ENCODE peak calls at places on chromosomes 3 and 15, in four cellular contexts. One of them, this sample, is unnamed.

GRCh38 chr15:38072507-38073277 is 138.3 kb downstream of the TMCO5A start:
- DNase-seq in activated CD4-positive, alpha-beta T cell treated with anti-CD3 and anti-CD28 coated beads for 4 hours: no peak
- DNase-seq in iPS DF 6.9: peak; percentile 50
- DNase-seq in PC-3: peak; percentile 82
- DNase-seq in this sample: peak; percentile 82

GRCh38 chr3:196163687-196164493 is 47.3 kb downstream of the ZDHHC19 start:
- DNase-seq in iPS DF 6.9: no peak
- DNase-seq in activated CD4-positive, alpha-beta T cell treated with anti-CD3 and anti-CD28 coated beads for 4 hours: no peak
- DNase-seq in PC-3: no peak
- DNase-seq in this sample: peak; percentile 76

GRCh38 chr3:61637088-61638051 is 76.0 kb downstream of the PTPRG start:
- DNase-seq in iPS DF 6.9: no peak
- DNase-seq in activated CD4-positive, alpha-beta T cell treated with anti-CD3 and anti-CD28 coated beads for 4 hours: no peak
- DNase-seq in PC-3: no peak
- DNase-seq in this sample: no peak

GRCh38 chr3:119310052-119310451 is 15.9 kb downstream of the ARHGAP31 start:
- DNase-seq in iPS DF 6.9: no peak
- DNase-seq in PC-3: peak; percentile 81
- DNase-seq in activated CD4-positive, alpha-beta T cell treated with anti-CD3 and anti-CD28 coated beads for 4 hours: no peak
- DNase-seq in this sample: peak; percentile 91

GRCh38 chr3:101842935-101843330 is 6.4 kb upstream of the NFKBIZ start:
- DNase-seq in PC-3: no peak
- DNase-seq in iPS DF 6.9: no peak
- DNase-seq in activated CD4-positive, alpha-beta T cell treated with anti-CD3 and anti-CD28 coated beads for 4 hours: no peak
- DNase-seq in this sample: no peak

GRCh38 chr15:90603893-90604292 is 74.2 kb downstream of the CRTC3 start:
- DNase-seq in PC-3: peak; percentile 38
- DNase-seq in activated CD4-positive, alpha-beta T cell treated with anti-CD3 and anti-CD28 coated beads for 4 hours: peak; percentile 61
- DNase-seq in iPS DF 6.9: no peak
- DNase-seq in this sample: peak; percentile 42

GRCh38 chr3:136733317-136733833 is 18.8 kb downstream of the STAG1 start:
- DNase-seq in PC-3: peak; percentile 5
- DNase-seq in iPS DF 6.9: no peak
- DNase-seq in activated CD4-positive, alpha-beta T cell treated with anti-CD3 and anti-CD28 coated beads for 4 hours: no peak
- DNase-seq in this sample: no peak

GRCh38 chr3:122513386-122514122 is 1.2 kb downstream of the KPNA1 start:
- DNase-seq in activated CD4-positive, alpha-beta T cell treated with anti-CD3 and anti-CD28 coated beads for 4 hours: no peak
- DNase-seq in PC-3: peak; percentile 17
- DNase-seq in iPS DF 6.9: no peak
- DNase-seq in this sample: no peak

GRCh38 chr3:50574280-50574831 is 5.0 kb downstream of the HEMK1 start:
- DNase-seq in iPS DF 6.9: no peak
- DNase-seq in activated CD4-positive, alpha-beta T cell treated with anti-CD3 and anti-CD28 coated beads for 4 hours: no peak
- DNase-seq in PC-3: no peak
- DNase-seq in this sample: no peak

GRCh38 chr3:9500108-9501050 is 53.2 kb downstream of the LHFPL4 start:
- DNase-seq in activated CD4-positive, alpha-beta T cell treated with anti-CD3 and anti-CD28 coated beads for 4 hours: peak; percentile 48
- DNase-seq in iPS DF 6.9: no peak
- DNase-seq in PC-3: peak; percentile 85
- DNase-seq in this sample: peak; percentile 61

GRCh38 chr3:154184582-154184981 is 63.4 kb downstream of the ARHGEF26 start:
- DNase-seq in PC-3: no peak
- DNase-seq in activated CD4-positive, alpha-beta T cell treated with anti-CD3 and anti-CD28 coated beads for 4 hours: no peak
- DNase-seq in iPS DF 6.9: no peak
- DNase-seq in this sample: no peak

GRCh38 chr15:99476413-99477222 is 89.2 kb upstream of the MEF2A start:
- DNase-seq in PC-3: peak; percentile 96
- DNase-seq in activated CD4-positive, alpha-beta T cell treated with anti-CD3 and anti-CD28 coated beads for 4 hours: peak; percentile 27
- DNase-seq in iPS DF 6.9: no peak
- DNase-seq in this sample: peak; percentile 97

GRCh38 chr3:48222616-48223513 is at the start of gene CAMP:
- DNase-seq in iPS DF 6.9: no peak
- DNase-seq in activated CD4-positive, alpha-beta T cell treated with anti-CD3 and anti-CD28 coated beads for 4 hours: no peak
- DNase-seq in PC-3: peak; percentile 91
- DNase-seq in this sample: peak; percentile 98

This sample was measured in MCF 10A.